ENCODE peak calls at places on chromosomes 7 and 10, in five cellular contexts. One of them, this sample, is unnamed.

GRCh38 chr7:66837007-66837406 is 84.0 kb upstream of the TMEM248 start:
- DNase-seq in HepG2: peak; percentile 61
- DNase-seq in GM12878: no peak
- DNase-seq in H1: peak; percentile 50
- DNase-seq in K562: peak; percentile 34
- DNase-seq in this sample: peak; percentile 26

GRCh38 chr10:37747081-37747480 is 110.3 kb downstream of the ZNF248 start:
- DNase-seq in GM12878: no peak
- DNase-seq in K562: no peak
- DNase-seq in HepG2: no peak
- DNase-seq in H1: no peak
- DNase-seq in this sample: no peak

GRCh38 chr10:93380043-93380565 is 102.0 kb downstream of the MYOF start:
- DNase-seq in GM12878: no peak
- DNase-seq in H1: no peak
- DNase-seq in HepG2: no peak
- DNase-seq in K562: no peak
- DNase-seq in this sample: no peak

GRCh38 chr10:32981760-32982159 is 23.7 kb upstream of the ITGB1 start:
- DNase-seq in K562: no peak
- DNase-seq in GM12878: no peak
- DNase-seq in HepG2: no peak
- DNase-seq in H1: no peak
- DNase-seq in this sample: no peak

GRCh38 chr7:46244752-46245151 is 323.7 kb upstream of the IGFBP3 start:
- DNase-seq in H1: no peak
- DNase-seq in HepG2: no peak
- DNase-seq in K562: no peak
- DNase-seq in GM12878: no peak
- DNase-seq in this sample: no peak

GRCh38 chr7:116924741-116925140 is 28.6 kb upstream of the ST7 start:
- DNase-seq in H1: no peak
- DNase-seq in HepG2: no peak
- DNase-seq in K562: no peak
- DNase-seq in GM12878: no peak
- DNase-seq in this sample: no peak

GRCh38 chr7:29723599-29723998 is 82.7 kb upstream of the WIPF3 start:
- DNase-seq in HepG2: no peak
- DNase-seq in H1: no peak
- DNase-seq in K562: no peak
- DNase-seq in GM12878: no peak
- DNase-seq in this sample: peak; percentile 4

GRCh38 chr7:30906014-30906413 is 5.6 kb upstream of the AQP1 start:
- DNase-seq in H1: no peak
- DNase-seq in GM12878: no peak
- DNase-seq in K562: no peak
- DNase-seq in HepG2: no peak
- DNase-seq in this sample: no peak

GRCh38 chr10:5291501-5292195 is 73.1 kb upstream of the UCN3 start:
- DNase-seq in H1: no peak
- DNase-seq in HepG2: peak; percentile 38
- DNase-seq in K562: peak; percentile 20
- DNase-seq in GM12878: no peak
- DNase-seq in this sample: peak; percentile 31

GRCh38 chr10:79346388-79347225 is 662 bp upstream of the PPIF start:
- DNase-seq in GM12878: no peak
- DNase-seq in K562: no peak
- DNase-seq in HepG2: no peak
- DNase-seq in H1: no peak
- DNase-seq in this sample: peak; percentile 19

GRCh38 chr10:102511562-102512274 is 7.9 kb downstream of the SUFU start:
- DNase-seq in GM12878: peak; percentile 48
- DNase-seq in H1: no peak
- DNase-seq in HepG2: no peak
- DNase-seq in K562: no peak
- DNase-seq in this sample: no peak

GRCh38 chr7:94509879-94510581 is 421 bp downstream of the CASD1 start:
- DNase-seq in GM12878: peak; percentile 27
- DNase-seq in HepG2: peak; percentile 59
- DNase-seq in H1: peak; percentile 15
- DNase-seq in K562: peak; percentile 91
- DNase-seq in this sample: no peak

GRCh38 chr7:3027005-3027404 is 16.7 kb downstream of the CARD11 start:
- DNase-seq in GM12878: no peak
- DNase-seq in K562: no peak
- DNase-seq in H1: no peak
- DNase-seq in HepG2: no peak
- DNase-seq in this sample: no peak

GRCh38 chr7:108384721-108385483 is 71.3 kb downstream of the NRCAM start:
- DNase-seq in K562: no peak
- DNase-seq in H1: no peak
- DNase-seq in GM12878: no peak
- DNase-seq in HepG2: no peak
- DNase-seq in this sample: no peak

GRCh38 chr10:24771943-24772747 is 48.5 kb upstream of the ARHGAP21 start:
- DNase-seq in GM12878: no peak
- DNase-seq in K562: no peak
- DNase-seq in HepG2: no peak
- DNase-seq in H1: no peak
- DNase-seq in this sample: no peak

GRCh38 chr7:73918926-73919693 is 58.2 kb downstream of the TMEM270 start:
- DNase-seq in H1: no peak
- DNase-seq in GM12878: no peak
- DNase-seq in HepG2: no peak
- DNase-seq in K562: peak; percentile 12
- DNase-seq in this sample: no peak

GRCh38 chr10:119597405-119598186 is 832 bp upstream of the TIAL1 start:
- DNase-seq in K562: no peak
- DNase-seq in HepG2: no peak
- DNase-seq in H1: no peak
- DNase-seq in GM12878: peak; percentile 52
- DNase-seq in this sample: no peak

GRCh38 chr10:10165415-10165814 is 852.3 kb upstream of the CELF2 start:
- DNase-seq in HepG2: no peak
- DNase-seq in H1: no peak
- DNase-seq in GM12878: no peak
- DNase-seq in K562: no peak
- DNase-seq in this sample: no peak

GRCh38 chr10:49690673-49691356 is 11.4 kb downstream of the C10orf53 start:
- DNase-seq in H1: no peak
- DNase-seq in HepG2: no peak
- DNase-seq in GM12878: no peak
- DNase-seq in K562: no peak
- DNase-seq in this sample: no peak
- TF ChIP-seq ATF3 in H1: no peak
- TF ChIP-seq ATF3 in HepG2: no peak
- TF ChIP-seq ATF3 in GM12878: no peak
- TF ChIP-seq ATF3 in K562: no peak
- TF ChIP-seq ATF3 in this sample: no peak

GRCh38 chr7:49768254-49768653 is 5.2 kb upstream of the VWC2 start:
- DNase-seq in H1: no peak
- DNase-seq in HepG2: no peak
- DNase-seq in GM12878: no peak
- DNase-seq in K562: no peak
- DNase-seq in this sample: no peak
- TF ChIP-seq SRF in H1: no peak
- TF ChIP-seq SRF in HepG2: no peak
- TF ChIP-seq SRF in GM12878: no peak
- TF ChIP-seq SRF in K562: no peak
- TF ChIP-seq SRF in this sample: no peak

GRCh38 chr10:106559442-106559841 is 605.1 kb downstream of the SORCS1 start:
- DNase-seq in K562: no peak
- DNase-seq in H1: no peak
- DNase-seq in GM12878: no peak
- DNase-seq in HepG2: no peak
- DNase-seq in this sample: no peak

GRCh38 chr10:106557053-106557452 is 607.5 kb downstream of the SORCS1 start:
- DNase-seq in K562: no peak
- DNase-seq in HepG2: no peak
- DNase-seq in H1: no peak
- DNase-seq in GM12878: no peak
- DNase-seq in this sample: no peak

GRCh38 chr10:106563384-106563783 is 601.1 kb downstream of the SORCS1 start:
- DNase-seq in H1: no peak
- DNase-seq in GM12878: no peak
- DNase-seq in HepG2: no peak
- DNase-seq in K562: no peak
- DNase-seq in this sample: no peak

GRCh38 chr10:106557951-106558733 is 606.4 kb downstream of the SORCS1 start:
- DNase-seq in K562: no peak
- DNase-seq in GM12878: no peak
- DNase-seq in HepG2: no peak
- DNase-seq in H1: no peak
- DNase-seq in this sample: no peak

DNA sequence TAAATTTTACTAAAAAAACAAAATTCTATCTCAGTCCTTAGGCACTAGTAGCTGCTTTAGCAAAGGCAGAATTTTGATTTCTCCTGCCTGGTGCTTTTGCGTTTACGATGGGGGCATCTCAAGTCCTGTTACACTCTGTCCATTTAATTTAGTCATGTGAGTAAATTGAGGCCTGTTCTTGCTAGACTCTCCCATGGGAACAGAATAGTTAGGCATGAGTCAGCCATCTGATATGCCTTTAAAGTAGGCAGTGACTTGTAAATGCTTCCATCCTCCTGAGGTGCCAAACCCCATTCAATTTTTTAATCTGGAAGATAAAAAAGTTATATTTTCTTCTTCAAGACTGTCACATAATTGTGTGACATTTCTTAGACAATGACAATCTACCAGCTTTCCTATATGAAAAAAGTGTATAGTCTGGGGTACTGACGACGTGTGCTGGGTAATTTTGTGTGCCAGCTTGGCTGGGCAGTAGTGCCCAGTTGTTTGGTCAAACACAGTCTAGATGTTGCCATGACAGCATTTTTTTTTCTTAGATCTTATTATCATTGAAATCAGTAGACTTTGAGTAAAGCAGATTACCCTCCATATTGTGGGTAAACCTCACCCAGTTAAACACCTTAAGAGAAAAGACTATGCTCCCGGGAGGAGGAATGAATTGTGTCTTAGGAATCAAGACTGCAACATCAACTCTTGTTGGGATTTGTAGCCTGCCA is 603.4 kb downstream of the SORCS1 start:
- DNase-seq in HepG2: no peak
- DNase-seq in H1: no peak
- DNase-seq in K562: no peak
- DNase-seq in GM12878: no peak
- DNase-seq in this sample: no peak
- TF ChIP-seq JUND in HepG2: no peak
- TF ChIP-seq JUND in H1: no peak
- TF ChIP-seq JUND in K562: no peak
- TF ChIP-seq JUND in GM12878: no peak
- TF ChIP-seq JUND in this sample: no peak

GRCh38 chr10:124033887-124034218 is 59.5 kb downstream of the CHST15 start:
- DNase-seq in H1: no peak
- DNase-seq in K562: no peak
- DNase-seq in HepG2: no peak
- DNase-seq in GM12878: no peak
- DNase-seq in this sample: no peak
- TF ChIP-seq ATF3 in H1: no peak
- TF ChIP-seq ATF3 in K562: no peak
- TF ChIP-seq ATF3 in HepG2: no peak
- TF ChIP-seq ATF3 in GM12878: no peak
- TF ChIP-seq ATF3 in this sample: no peak

GRCh38 chr10:132865236-132865635 is 77.1 kb downstream of the CFAP46 start:
- DNase-seq in GM12878: no peak
- DNase-seq in HepG2: no peak
- DNase-seq in H1: no peak
- DNase-seq in K562: no peak
- DNase-seq in this sample: no peak

GRCh38 chr10:132868995-132869394 is 73.4 kb downstream of the CFAP46 start:
- DNase-seq in GM12878: no peak
- DNase-seq in HepG2: no peak
- DNase-seq in K562: no peak
- DNase-seq in H1: no peak
- DNase-seq in this sample: no peak

GRCh38 chr10:132867801-132868644 is 74.3 kb downstream of the CFAP46 start:
- DNase-seq in H1: no peak
- DNase-seq in HepG2: no peak
- DNase-seq in GM12878: no peak
- DNase-seq in K562: no peak
- DNase-seq in this sample: no peak

GRCh38 chr10:132865851-132866600 is 76.3 kb downstream of the CFAP46 start:
- DNase-seq in K562: no peak
- DNase-seq in GM12878: no peak
- DNase-seq in H1: no peak
- DNase-seq in HepG2: no peak
- DNase-seq in this sample: no peak

GRCh38 chr10:132866601-132867381 is 75.6 kb downstream of the CFAP46 start:
- DNase-seq in GM12878: no peak
- DNase-seq in K562: no peak
- DNase-seq in HepG2: no peak
- DNase-seq in H1: no peak
- DNase-seq in this sample: no peak
- TF ChIP-seq SRF in GM12878: no peak
- TF ChIP-seq SRF in K562: no peak
- TF ChIP-seq SRF in HepG2: no peak
- TF ChIP-seq SRF in H1: no peak
- TF ChIP-seq SRF in this sample: no peak

GRCh38 chr10:127896590-127896989 is 3.8 kb upstream of the CLRN3 start:
- DNase-seq in H1: no peak
- DNase-seq in HepG2: no peak
- DNase-seq in GM12878: no peak
- DNase-seq in K562: no peak
- DNase-seq in this sample: no peak

GRCh38 chr10:127894146-127894545 is 1.4 kb upstream of the CLRN3 start:
- DNase-seq in H1: no peak
- DNase-seq in HepG2: no peak
- DNase-seq in K562: no peak
- DNase-seq in GM12878: no peak
- DNase-seq in this sample: no peak

GRCh38 chr10:127890935-127891334 is 1.8 kb downstream of the CLRN3 start:
- DNase-seq in GM12878: no peak
- DNase-seq in HepG2: no peak
- DNase-seq in K562: no peak
- DNase-seq in H1: no peak
- DNase-seq in this sample: no peak

GRCh38 chr10:127889605-127890195 is 3.0 kb downstream of the CLRN3 start:
- DNase-seq in K562: no peak
- DNase-seq in GM12878: no peak
- DNase-seq in HepG2: no peak
- DNase-seq in H1: no peak
- DNase-seq in this sample: no peak

DNA sequence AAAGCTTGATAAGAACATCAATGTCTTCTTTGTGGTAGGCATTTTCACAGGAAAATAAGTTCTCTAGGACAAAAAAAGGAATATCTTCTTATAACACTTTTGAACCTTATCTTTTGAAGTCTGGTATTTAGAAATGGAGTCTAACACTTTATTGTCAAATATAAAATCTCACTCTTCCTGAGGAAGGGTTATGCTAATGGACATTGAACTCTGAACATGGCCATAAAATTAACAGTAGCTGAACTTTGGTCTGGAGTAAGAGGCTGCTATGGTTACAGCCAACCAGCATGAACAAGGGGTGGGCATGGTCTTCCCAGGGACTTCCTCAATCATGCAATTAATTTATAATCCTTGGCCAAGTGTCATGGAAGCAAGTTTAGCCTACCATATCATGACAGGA is at the start of gene CLRN3:
- DNase-seq in GM12878: no peak
- DNase-seq in HepG2: no peak
- DNase-seq in K562: no peak
- DNase-seq in H1: no peak
- DNase-seq in this sample: no peak
- TF ChIP-seq JUND in GM12878: no peak
- TF ChIP-seq JUND in HepG2: no peak
- TF ChIP-seq JUND in K562: no peak
- TF ChIP-seq JUND in H1: no peak
- TF ChIP-seq JUND in this sample: no peak